ENCODE peak calls at places on chromosomes 12 and 14, in seven cellular contexts. C is left lung; L is AG10803; M is hypothalamus; D is foreskin fibroblast; X is lung; O is stimulated activated CD4-positive, alpha-beta T cell treated with anti-CD3 and anti-CD28 coated beads, Interleukin-15, amount 100 ng/mL, for 1 hour. A is an unnamed sample.

GRCh38 chr12:46402861-46403731 is 30.5 kb upstream of the SLC38A2 start:
- DNase-seq in C (no peak), L (peak; percentile 56), M (no peak), D (peak; percentile 54), X (no peak), O (no peak), A (no peak)

GRCh38 chr12:120496353-120497340 is 734 bp downstream of the DYNLL1 start:
- DNase-seq in C (peak; percentile 85), L (peak; percentile 38), M (peak; percentile 46), D (peak; percentile 84), X (peak; percentile 61), O (peak; percentile 26), A (no peak)

GRCh38 chr14:62185078-62185477 is 422.9 kb downstream of the SNAPC1 start:
- DNase-seq in C (no peak), L (no peak), M (no peak), D (peak; percentile 28), X (no peak), O (no peak), A (no peak)

GRCh38 chr14:89162586-89162985 is 254.4 kb downstream of the FOXN3 start:
- DNase-seq in C (no peak), L (no peak), M (no peak), D (no peak), X (no peak), O (no peak), A (no peak)

GRCh38 chr12:108147279-108147678 is 18.2 kb downstream of the WSCD2 start:
- DNase-seq in C (no peak), L (no peak), M (no peak), D (no peak), X (no peak), O (no peak), A (no peak)

GRCh38 chr12:49809369-49810158 is 18.6 kb downstream of the NCKAP5L start:
- DNase-seq in C (no peak), L (peak; percentile 58), M (no peak), D (peak; percentile 37), X (peak; percentile 63), O (no peak), A (no peak)

GRCh38 chr12:2800046-2800570 is 5.3 kb downstream of the FKBP4 start:
- DNase-seq in C (no peak), L (no peak), M (no peak), D (no peak), X (no peak), O (no peak), A (no peak)

GRCh38 chr12:128755565-128755964 is 68.2 kb downstream of the SLC15A4 start:
- DNase-seq in C (no peak), L (no peak), M (no peak), D (no peak), X (no peak), O (no peak), A (no peak)

GRCh38 chr14:101191086-101191881 is 287.8 kb upstream of the RTL1 start:
- DNase-seq in C (no peak), L (no peak), M (no peak), D (no peak), X (no peak), O (no peak), A (no peak)

GRCh38 chr12:91040356-91040755 is 17.5 kb downstream of the KERA start:
- DNase-seq in C (no peak), L (peak; percentile 42), M (no peak), D (peak; percentile 62), X (no peak), O (no peak), A (no peak)

GRCh38 chr14:57987596-57988300 is 121.9 kb upstream of the SLC35F4 start:
- DNase-seq in C (no peak), L (no peak), M (no peak), D (no peak), X (no peak), O (no peak), A (no peak)

GRCh38 chr14:100865682-100866591 is 37.6 kb downstream of the RTL1 start:
- DNase-seq in C (peak; percentile 49), L (no peak), M (no peak), D (no peak), X (no peak), O (no peak), A (no peak)

GRCh38 chr12:15268927-15269552 is 47.8 kb upstream of the RERG start:
- DNase-seq in C (no peak), L (peak; percentile 68), M (no peak), D (peak; percentile 82), X (no peak), O (no peak), A (peak; percentile 13)

GRCh38 chr14:39977198-39977597 is 545.0 kb upstream of the FBXO33 start:
- DNase-seq in C (no peak), L (no peak), M (no peak), D (no peak), X (no peak), O (no peak), A (no peak)

GRCh38 chr12:113259499-113259953 is 38.3 kb downstream of the TPCN1 start:
- DNase-seq in C (no peak), L (peak; percentile 74), M (peak; percentile 72), D (peak; percentile 75), X (peak; percentile 53), O (no peak), A (no peak)

GRCh38 chr12:46110220-46110700 is 119.9 kb upstream of the SCAF11 start:
- DNase-seq in C (no peak), L (no peak), M (no peak), D (no peak), X (no peak), O (no peak), A (no peak)

GRCh38 chr14:91029451-91030217 is 30.8 kb downstream of the RPS6KA5 start:
- DNase-seq in C (no peak), L (no peak), M (no peak), D (no peak), X (no peak), O (no peak), A (no peak)

GRCh38 chr12:82479511-82479910 is 121.2 kb downstream of the METTL25 start:
- DNase-seq in C (no peak), L (peak; percentile 72), M (no peak), D (peak; percentile 69), X (no peak), O (no peak), A (no peak)

GRCh38 chr14:100537701-100538565 is 49.3 kb downstream of the BEGAIN start:
- DNase-seq in C (peak; percentile 77), L (no peak), M (peak; percentile 27), D (no peak), X (no peak), O (no peak), A (no peak)

GRCh38 chr12:112869778-112870177 is 37.0 kb upstream of the OAS1 start:
- DNase-seq in C (no peak), L (no peak), M (no peak), D (no peak), X (no peak), O (no peak), A (no peak)

GRCh38 chr12:27523305-27523641 is 733 bp upstream of the PPFIBP1 start:
- DNase-seq in C (no peak), L (no peak), M (no peak), D (no peak), X (no peak), O (no peak), A (no peak)

GRCh38 chr12:65817866-65818265 is 6.4 kb upstream of the HMGA2 start:
- DNase-seq in C (no peak), L (no peak), M (no peak), D (no peak), X (no peak), O (no peak), A (no peak)

GRCh38 chr14:105857223-105857815 is 330.9 kb downstream of the TMEM121 start:
- DNase-seq in C (peak; percentile 62), L (no peak), M (no peak), D (no peak), X (no peak), O (no peak), A (no peak)

GRCh38 chr14:34593740-34594375 is 36.1 kb downstream of the SNX6 start:
- DNase-seq in C (no peak), L (peak; percentile 49), M (no peak), D (peak; percentile 49), X (no peak), O (no peak), A (no peak)

GRCh38 chr14:106218189-106218588 is 691.8 kb downstream of the TMEM121 start:
- DNase-seq in C (no peak), L (no peak), M (no peak), D (no peak), X (no peak), O (no peak), A (no peak)

GRCh38 chr12:124547626-124548025 is 19.8 kb downstream of the NCOR2 start:
- DNase-seq in C (no peak), L (no peak), M (no peak), D (no peak), X (no peak), O (no peak), A (no peak)

GRCh38 chr12:121697093-121697698 is 15.4 kb upstream of the TMEM120B start:
- DNase-seq in C (no peak), L (peak; percentile 51), M (no peak), D (peak; percentile 66), X (no peak), O (no peak), A (no peak)

GRCh38 chr12:53939141-53940108 is 794 bp downstream of the HOXC13 start:
- DNase-seq in C (peak; percentile 76), L (peak; percentile 55), M (no peak), D (peak; percentile 77), X (no peak), O (no peak), A (no peak)

GRCh38 chr14:28057286-28058011 is 709.1 kb upstream of the FOXG1 start:
- DNase-seq in C (no peak), L (no peak), M (no peak), D (no peak), X (no peak), O (no peak), A (no peak)

GRCh38 chr12:95198914-95199313 is 18.4 kb downstream of the FGD6 start:
- DNase-seq in C (no peak), L (no peak), M (no peak), D (no peak), X (no peak), O (no peak), A (no peak)

GRCh38 chr12:98698603-98699463 is 53.7 kb downstream of the APAF1 start:
- DNase-seq in C (no peak), L (peak; percentile 72), M (peak; percentile 34), D (peak; percentile 80), X (peak; percentile 44), O (no peak), A (peak; percentile 50)

GRCh38 chr12:26117321-26117720 is 7.5 kb downstream of the BHLHE41 start:
- DNase-seq in C (no peak), L (no peak), M (no peak), D (no peak), X (no peak), O (no peak), A (no peak)

GRCh38 chr14:100641274-100641860 is 54.1 kb upstream of the BEGAIN start:
- DNase-seq in C (no peak), L (no peak), M (no peak), D (no peak), X (no peak), O (no peak), A (no peak)

A was measured in iPS DF 6.9.